ENCODE peak calls at places on chromosomes 3 and 15, in four cellular contexts. A, L, R and Q are unnamed samples.

GRCh38 chr3:11438636-11439035 is 166.4 kb downstream of the ATG7 start:
- DNase-seq in A (no peak), L (no peak), R (peak), Q (no peak)

GRCh38 chr3:108180214-108180613 is 42.0 kb downstream of the IFT57 start:
- DNase-seq in A (no peak), L (no peak), R (no peak), Q (no peak)

GRCh38 chr3:72316501-72317279 is 531.6 kb downstream of the SHQ1 start:
- DNase-seq in A (no peak), L (no peak), R (no peak), Q (no peak)

GRCh38 chr15:69828181-69828828 is 269.4 kb downstream of the TLE3 start:
- DNase-seq in A (no peak), L (no peak), R (no peak), Q (no peak)

GRCh38 chr15:58440181-58440910 is 8.6 kb downstream of the LIPC start:
- DNase-seq in A (no peak), L (no peak), R (no peak), Q (no peak)

GRCh38 chr3:13063225-13063624 is 10.0 kb downstream of the IQSEC1 start:
- DNase-seq in A (no peak), L (no peak), R (no peak), Q (no peak)

GRCh38 chr15:69577397-69577796 is 124.8 kb downstream of the RPLP1 start:
- DNase-seq in A (no peak), L (no peak), R (no peak), Q (no peak)

GRCh38 chr3:160374925-160375324 is 24.1 kb downstream of the IFT80 start:
- DNase-seq in A (no peak), L (no peak), R (no peak), Q (no peak)

GRCh38 chr3:66475386-66476020 is 25.3 kb downstream of the LRIG1 start:
- DNase-seq in A (no peak), L (no peak), R (no peak), Q (no peak)

GRCh38 chr3:33665294-33665693 is 52.8 kb downstream of the CLASP2 start:
- DNase-seq in A (no peak), L (no peak), R (no peak), Q (no peak)

GRCh38 chr3:147119346-147119745 is 287.0 kb downstream of the ZIC4 start:
- DNase-seq in A (no peak), L (no peak), R (no peak), Q (no peak)

GRCh38 chr3:194497799-194498575 is 11.2 kb upstream of the ATP13A3 start:
- DNase-seq in A (peak), L (no peak), R (no peak), Q (no peak)

GRCh38 chr15:52019394-52020252 is 604 bp downstream of the MAPK6 start:
- DNase-seq in A (peak), L (peak), R (peak), Q (peak)

GRCh38 chr3:51708216-51708845 is 1.5 kb downstream of the GRM2 start:
- DNase-seq in A (no peak), L (no peak), R (no peak), Q (no peak)

GRCh38 chr3:115004201-115005140 is 142.6 kb downstream of the ZBTB20 start:
- DNase-seq in A (no peak), L (no peak), R (no peak), Q (no peak)

GRCh38 chr3:42751609-42752008 is 21.4 kb downstream of the CCDC13 start:
- DNase-seq in A (no peak), L (no peak), R (no peak), Q (no peak)

GRCh38 chr15:67161881-67162280 is 92.6 kb downstream of the AAGAB start:
- DNase-seq in A (no peak), L (no peak), R (no peak), Q (no peak)

GRCh38 chr15:31279221-31280036 is 47.2 kb upstream of the KLF13 start:
- DNase-seq in A (no peak), L (no peak), R (peak), Q (no peak)

GRCh38 chr15:61337541-61337940 is 108.4 kb upstream of the RORA start:
- DNase-seq in A (no peak), L (no peak), R (no peak), Q (no peak)

GRCh38 chr3:137771401-137772230 is 7.5 kb downstream of the SOX14 start:
- DNase-seq in A (no peak), L (no peak), R (no peak), Q (no peak)

GRCh38 chr3:63934484-63934883 is 22.3 kb upstream of the SCAANT1 start:
- DNase-seq in A (peak), L (no peak), R (no peak), Q (no peak)

GRCh38 chr3:14285526-14285925 is 106.9 kb downstream of the LSM3 start:
- DNase-seq in A (no peak), L (no peak), R (no peak), Q (no peak)

GRCh38 chr15:49145651-49146609 is 9.5 kb downstream of the COPS2 start:
- DNase-seq in A (peak), L (peak), R (peak), Q (no peak)

GRCh38 chr15:35519536-35520149 is 26.3 kb downstream of the DPH6 start:
- DNase-seq in A (no peak), L (no peak), R (no peak), Q (no peak)

GRCh38 chr3:22371592-22372291 is 620.7 kb upstream of the ZNF385D start:
- DNase-seq in A (no peak), L (no peak), R (no peak), Q (no peak)

GRCh38 chr3:88807471-88808090 is 299.8 kb upstream of the EPHA3 start:
- DNase-seq in A (no peak), L (no peak), R (no peak), Q (no peak)

GRCh38 chr3:100210777-100211145 is 50.0 kb upstream of the TBC1D23 start:
- DNase-seq in A (no peak), L (no peak), R (no peak), Q (no peak)

GRCh38 chr3:54278960-54279359 is 156.6 kb downstream of the CACNA2D3 start:
- DNase-seq in A (no peak), L (no peak), R (no peak), Q (no peak)

GRCh38 chr3:11305509-11305908 is 33.3 kb downstream of the ATG7 start:
- DNase-seq in A (no peak), L (no peak), R (no peak), Q (no peak)

GRCh38 chr3:36707623-36708409 is 56.5 kb downstream of the DCLK3 start:
- DNase-seq in A (peak), L (no peak), R (no peak), Q (no peak)

GRCh38 chr15:40336129-40337122 is 4.3 kb downstream of the CCDC9B start:
- DNase-seq in A (peak), L (no peak), R (no peak), Q (no peak)

GRCh38 chr3:63993653-63994079 is 29.6 kb downstream of the PSMD6 start:
- DNase-seq in A (peak), L (peak), R (peak), Q (peak)

GRCh38 chr15:69403611-69404010 is 10.5 kb upstream of the KIF23 start:
- DNase-seq in A (no peak), L (no peak), R (no peak), Q (no peak)